ENCODE peak calls at places on chromosomes 3 and 15, in eight cellular contexts. X, H, P, I, U, Y, F and D are unnamed samples.

GRCh38 chr15:83999396-84000120 is 236.0 kb upstream of the GOLGA6L4 start:
- DNase-seq in F (no peak), X (no peak), H (no peak), P (no peak), I (peak), U (peak), Y (no peak), D (no peak)

GRCh38 chr3:193775421-193776077 is 182.5 kb downstream of the OPA1 start:
- DNase-seq in P (no peak), U (no peak), X (no peak), H (no peak), I (no peak), F (no peak), Y (no peak), D (no peak)

GRCh38 chr3:5197022-5197421 is 9.5 kb downstream of the EDEM1 start:
- DNase-seq in U (no peak), H (no peak), Y (no peak), P (no peak), X (no peak), I (no peak), F (no peak), D (no peak)

GRCh38 chr3:153855772-153856171 is 265.4 kb upstream of the ARHGEF26 start:
- DNase-seq in I (no peak), P (no peak), Y (no peak), X (no peak), H (no peak), F (no peak), U (no peak), D (no peak)

GRCh38 chr3:173410836-173411235 is 13.3 kb downstream of the NLGN1 start:
- DNase-seq in P (no peak), U (no peak), X (no peak), Y (no peak), H (no peak), I (peak), F (no peak), D (no peak)

GRCh38 chr15:31298707-31299172 is 27.9 kb upstream of the KLF13 start:
- DNase-seq in I (no peak), F (no peak), Y (no peak), X (no peak), P (peak), H (no peak), U (no peak), D (no peak)

GRCh38 chr3:4978259-4978965 is 825 bp upstream of the BHLHE40 start:
- DNase-seq in Y (peak), X (peak), P (peak), I (peak), U (peak), F (peak), H (peak), D (peak)

GRCh38 chr3:157294953-157295352 is 135.0 kb upstream of the CCNL1 start:
- DNase-seq in Y (no peak), I (no peak), H (no peak), X (no peak), P (no peak), U (no peak), F (no peak), D (no peak)

GRCh38 chr3:112610121-112610520 is 30.8 kb downstream of the CCDC80 start:
- DNase-seq in P (no peak), F (no peak), I (no peak), X (no peak), H (no peak), U (no peak), Y (peak), D (no peak)

GRCh38 chr3:60107275-60107674 is 1057.5 kb upstream of the CFAP20DC start:
- DNase-seq in F (no peak), H (no peak), I (no peak), Y (no peak), P (no peak), X (no peak), U (no peak), D (no peak)

GRCh38 chr3:73502609-73503560 is 121.9 kb downstream of the PDZRN3 start:
- DNase-seq in P (peak), U (peak), I (peak), X (peak), Y (peak), H (no peak), F (peak), D (peak)

GRCh38 chr15:25825215-25825614 is 37.9 kb downstream of the ATP10A start:
- DNase-seq in P (no peak), U (no peak), H (no peak), X (no peak), I (no peak), Y (no peak), F (no peak), D (no peak)

GRCh38 chr15:78402056-78402610 is 35.9 kb upstream of the IREB2 start:
- DNase-seq in H (no peak), P (no peak), F (no peak), X (no peak), I (no peak), U (no peak), Y (no peak), D (no peak)

GRCh38 chr15:49255966-49256759 is 86.1 kb downstream of the GALK2 start:
- DNase-seq in I (no peak), X (no peak), F (no peak), U (no peak), H (no peak), P (no peak), Y (no peak), D (no peak)

GRCh38 chr3:189144645-189145044 is 27.1 kb upstream of the TPRG1 start:
- DNase-seq in P (peak), H (no peak), I (no peak), U (no peak), X (no peak), Y (peak), F (no peak), D (no peak)

GRCh38 chr3:64244011-64244942 is 19.0 kb upstream of the PRICKLE2 start:
- DNase-seq in Y (no peak), U (no peak), F (no peak), I (peak), H (no peak), P (no peak), X (no peak), D (no peak)

GRCh38 chr3:194003128-194004057 is 132.6 kb upstream of the HES1 start:
- DNase-seq in U (peak), I (peak), X (peak), H (no peak), F (peak), Y (peak), P (peak), D (peak)

GRCh38 chr3:49158108-49158709 is 7.9 kb downstream of the CCDC71 start:
- DNase-seq in Y (peak), I (no peak), P (peak), U (no peak), H (peak), F (peak), X (no peak), D (no peak)

GRCh38 chr3:66029014-66029413 is 9.7 kb downstream of the MAGI1 start:
- DNase-seq in P (no peak), U (no peak), Y (no peak), I (no peak), X (no peak), H (no peak), F (no peak), D (no peak)

GRCh38 chr3:100789582-100789981 is 80.3 kb downstream of the TFG start:
- DNase-seq in F (no peak), H (no peak), X (no peak), U (no peak), Y (no peak), I (no peak), P (no peak), D (no peak)

GRCh38 chr3:144763878-144764454 is 792.3 kb downstream of the DIPK2A start:
- DNase-seq in H (no peak), F (no peak), Y (no peak), P (no peak), U (no peak), X (no peak), I (no peak), D (no peak)

GRCh38 chr3:21734746-21735145 is 16.3 kb downstream of the ZNF385D start:
- DNase-seq in X (no peak), Y (no peak), P (no peak), F (no peak), I (no peak), U (no peak), H (no peak), D (no peak)

GRCh38 chr3:111610612-111611054 is 15.5 kb upstream of the ZBED2 start:
- DNase-seq in Y (peak), P (no peak), F (no peak), H (no peak), I (no peak), U (no peak), X (no peak), D (no peak)

GRCh38 chr15:40446144-40446543 is 5.4 kb downstream of the BAHD1 start:
- DNase-seq in H (no peak), U (no peak), Y (no peak), P (no peak), F (no peak), I (no peak), X (no peak), D (no peak)